ENCODE peak calls at places on chromosomes 16 and 17, in nine cellular contexts. F is skeletal muscle cell; H is fibroblast of the aortic adventitia; D is psoas muscle; Y is effector memory CD8-positive, alpha-beta T cell; X is GM04503; E is fibroblast of pulmonary artery; Q is Caki2; N is NCI-H774. J is an unnamed sample.

GRCh38 chr16:53053967-53054669 is 673 bp upstream of the CHD9 start:
- DNase-seq in F (no peak), H (peak; percentile 46), D (peak; percentile 74), Y (peak; percentile 9), X (no peak), E (peak; percentile 46), Q (no peak), N (no peak), J (no peak)

GRCh38 chr16:23948949-23949392 is 113.2 kb downstream of the PRKCB start:
- DNase-seq in F (no peak), H (no peak), D (no peak), Y (peak; percentile 58), X (no peak), E (no peak), Q (no peak), N (no peak), J (no peak)

GRCh38 chr16:82082097-82082496 is 47.0 kb downstream of the HSD17B2 start:
- DNase-seq in F (no peak), H (no peak), D (no peak), Y (no peak), X (no peak), E (no peak), Q (no peak), N (no peak), J (no peak)

GRCh38 chr17:81131486-81132196 is 33.7 kb upstream of the PVALEF start:
- DNase-seq in F (no peak), H (no peak), D (no peak), Y (no peak), X (no peak), E (no peak), Q (no peak), N (no peak), J (no peak)

GRCh38 chr17:47694818-47695663 is 1.1 kb downstream of the TBKBP1 start:
- DNase-seq in F (no peak), H (peak; percentile 64), D (peak; percentile 84), Y (peak; percentile 28), X (no peak), E (peak; percentile 69), Q (no peak), N (peak; percentile 35), J (no peak)

GRCh38 chr16:30778549-30779244 is 8.3 kb downstream of the ZNF629 start:
- DNase-seq in F (no peak), H (peak; percentile 21), D (peak; percentile 82), Y (no peak), X (no peak), E (no peak), Q (no peak), N (no peak), J (no peak)

GRCh38 chr17:73240561-73240960 is 21.1 kb downstream of the CPSF4L start:
- DNase-seq in F (no peak), H (no peak), D (no peak), Y (no peak), X (no peak), E (no peak), Q (no peak), N (no peak), J (no peak)

GRCh38 chr17:68733241-68734176 is 132.3 kb upstream of the FAM20A start:
- DNase-seq in F (no peak), H (peak; percentile 92), D (no peak), Y (no peak), X (no peak), E (peak; percentile 80), Q (no peak), N (no peak), J (no peak)

GRCh38 chr16:11499295-11500089 is 87.2 kb downstream of the LITAF start:
- DNase-seq in F (no peak), H (no peak), D (peak; percentile 56), Y (no peak), X (no peak), E (no peak), Q (peak; percentile 46), N (no peak), J (no peak)

GRCh38 chr16:72791786-72792185 is 256.1 kb downstream of the ZFHX3 start:
- DNase-seq in F (no peak), H (no peak), D (no peak), Y (no peak), X (no peak), E (no peak), Q (no peak), N (no peak), J (no peak)

GRCh38 chr16:13997933-13998332 is 73.2 kb upstream of the MRTFB start:
- DNase-seq in F (no peak), H (no peak), D (no peak), Y (no peak), X (no peak), E (no peak), Q (peak; percentile 69), N (peak; percentile 68), J (no peak)

GRCh38 chr17:22265807-22266206 is 573.5 kb downstream of the KCNJ18 start:
- DNase-seq in F (no peak), H (no peak), D (no peak), Y (no peak), X (no peak), E (no peak), Q (no peak), N (no peak), J (no peak)

GRCh38 chr17:58415371-58416055 is 1.8 kb downstream of the RNF43 start:
- DNase-seq in F (no peak), H (no peak), D (no peak), Y (no peak), X (no peak), E (no peak), Q (no peak), N (peak; percentile 62), J (no peak)

J was measured in esophagus squamous epithelium.